ENCODE peak calls at places on chromosomes 12 and 14, in ten cellular contexts. B, U, Q, M, I, F, V, C, X and A are unnamed samples.

GRCh38 chr14:92754956-92755355 is 6.5 kb upstream of the LGMN start:
- DNase-seq in B (no peak), U (no peak), Q (peak; percentile 71), M (no peak), I (no peak), F (no peak), V (no peak), C (no peak), X (no peak), A (no peak)

GRCh38 chr12:25362646-25363045 is 111.9 kb upstream of the KRAS start:
- DNase-seq in B (no peak), U (no peak), Q (no peak), M (no peak), I (no peak), F (no peak), V (no peak), C (no peak), X (no peak), A (no peak)

GRCh38 chr14:61218765-61219164 is 62.4 kb downstream of the TMEM30B start:
- DNase-seq in B (peak; percentile 55), U (no peak), Q (no peak), M (no peak), I (no peak), F (no peak), V (no peak), C (no peak), X (no peak), A (no peak)

GRCh38 chr12:2552000-2552399 is 242.8 kb upstream of the FKBP4 start:
- DNase-seq in B (no peak), U (no peak), Q (no peak), M (no peak), I (no peak), F (no peak), V (no peak), C (no peak), X (no peak), A (no peak)

GRCh38 chr14:101009531-101009930 is 106.0 kb upstream of the RTL1 start:
- DNase-seq in B (no peak), U (no peak), Q (no peak), M (no peak), I (no peak), F (no peak), V (peak; percentile 38), C (peak; percentile 37), X (no peak), A (peak; percentile 6)

GRCh38 chr12:49428652-49429549 is 61.6 kb downstream of the SPATS2 start:
- DNase-seq in B (no peak), U (no peak), Q (no peak), M (peak; percentile 31), I (no peak), F (peak; percentile 37), V (no peak), C (no peak), X (no peak), A (no peak)

GRCh38 chr12:13606290-13606689 is 375.1 kb downstream of the GRIN2B start:
- DNase-seq in B (no peak), U (no peak), Q (no peak), M (no peak), I (no peak), F (no peak), V (no peak), C (no peak), X (no peak), A (no peak)

GRCh38 chr12:51359851-51360250 is 13.4 kb upstream of the CELA1 start:
- DNase-seq in B (no peak), U (no peak), Q (no peak), M (no peak), I (no peak), F (no peak), V (no peak), C (no peak), X (no peak), A (no peak)

DNA sequence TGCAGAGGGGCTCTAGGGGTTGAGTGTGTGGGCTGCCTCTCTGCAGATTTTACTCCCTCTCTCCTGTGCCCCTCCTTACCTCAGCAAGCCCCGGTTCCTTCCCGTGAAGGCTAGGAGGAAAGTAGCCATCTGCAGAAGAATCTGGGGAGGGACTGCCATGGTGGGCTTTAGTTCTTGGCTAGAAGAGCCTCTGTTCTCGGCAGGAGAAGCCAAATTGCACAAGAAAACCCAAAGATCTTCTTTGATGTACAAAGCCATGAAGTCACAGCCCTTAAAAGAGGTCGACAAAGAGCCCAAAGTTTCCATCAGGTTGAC is 23.5 kb downstream of the CKAP4 start:
- DNase-seq in B (no peak), U (no peak), Q (no peak), M (no peak), I (no peak), F (no peak), V (no peak), C (no peak), X (no peak), A (no peak)
- TF ChIP-seq CTCF in B (peak; percentile 8), U (no peak), Q (no peak), M (no peak), I (no peak), F (no peak), V (no peak), C (no peak), X (no peak), A (no peak)

GRCh38 chr14:64745511-64746041 is 41.4 kb downstream of the PLEKHG3 start:
- DNase-seq in B (no peak), U (no peak), Q (peak; percentile 28), M (no peak), I (no peak), F (no peak), V (no peak), C (no peak), X (no peak), A (peak; percentile 45)
- TF ChIP-seq EP300 in B (no peak), U (no peak), Q (no peak), M (no peak), I (no peak), F (no peak), V (no peak), C (no peak), X (no peak), A (no peak)

GRCh38 chr12:124749725-124750124 is 113.9 kb downstream of the SCARB1 start:
- DNase-seq in B (no peak), U (no peak), Q (no peak), M (no peak), I (no peak), F (no peak), V (no peak), C (no peak), X (no peak), A (no peak)

GRCh38 chr12:124751654-124752355 is 111.9 kb downstream of the SCARB1 start:
- DNase-seq in B (no peak), U (no peak), Q (no peak), M (no peak), I (no peak), F (no peak), V (no peak), C (no peak), X (no peak), A (no peak)

GRCh38 chr12:124750149-124750656 is 113.5 kb downstream of the SCARB1 start:
- DNase-seq in B (no peak), U (no peak), Q (no peak), M (no peak), I (no peak), F (no peak), V (no peak), C (no peak), X (no peak), A (no peak)

GRCh38 chr12:124752437-124753229 is 111.0 kb downstream of the SCARB1 start:
- DNase-seq in B (no peak), U (no peak), Q (no peak), M (no peak), I (no peak), F (no peak), V (no peak), C (no peak), X (no peak), A (no peak)

GRCh38 chr12:124750787-124751471 is 112.7 kb downstream of the SCARB1 start:
- DNase-seq in B (no peak), U (no peak), Q (no peak), M (peak; percentile 69), I (no peak), F (peak; percentile 59), V (no peak), C (no peak), X (peak; percentile 23), A (peak; percentile 33)
- TF ChIP-seq CTCF in B (no peak), U (no peak), Q (peak; percentile 77), M (peak; percentile 54), I (no peak), F (peak; percentile 61), V (no peak), C (no peak), X (peak; percentile 75), A (no peak)

DNA sequence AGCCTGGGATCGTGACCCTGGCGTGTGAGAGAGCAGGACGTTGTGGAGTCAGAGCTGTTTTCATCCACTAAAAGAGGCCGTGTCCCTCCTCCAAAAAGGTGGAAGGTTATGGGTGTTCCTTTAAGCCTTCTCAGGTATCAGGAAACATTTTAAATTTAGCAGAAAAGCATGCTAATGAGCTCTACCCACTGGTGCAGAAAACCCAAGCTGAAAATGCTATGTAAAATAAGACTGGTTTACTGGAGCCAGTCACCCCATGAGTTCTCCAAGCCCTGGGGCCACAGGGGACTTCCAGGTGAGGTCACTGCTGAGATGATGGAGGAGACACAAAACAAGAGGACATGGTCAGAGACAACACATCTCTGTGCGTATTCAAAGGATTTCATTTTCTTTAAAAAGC is 14.0 kb downstream of the PRKAB1 start:
- DNase-seq in B (no peak), U (no peak), Q (no peak), M (no peak), I (no peak), F (no peak), V (no peak), C (no peak), X (no peak), A (no peak)
- TF ChIP-seq EP300 in B (no peak), U (no peak), Q (no peak), M (no peak), I (no peak), F (no peak), V (no peak), C (no peak), X (no peak), A (no peak)

DNA sequence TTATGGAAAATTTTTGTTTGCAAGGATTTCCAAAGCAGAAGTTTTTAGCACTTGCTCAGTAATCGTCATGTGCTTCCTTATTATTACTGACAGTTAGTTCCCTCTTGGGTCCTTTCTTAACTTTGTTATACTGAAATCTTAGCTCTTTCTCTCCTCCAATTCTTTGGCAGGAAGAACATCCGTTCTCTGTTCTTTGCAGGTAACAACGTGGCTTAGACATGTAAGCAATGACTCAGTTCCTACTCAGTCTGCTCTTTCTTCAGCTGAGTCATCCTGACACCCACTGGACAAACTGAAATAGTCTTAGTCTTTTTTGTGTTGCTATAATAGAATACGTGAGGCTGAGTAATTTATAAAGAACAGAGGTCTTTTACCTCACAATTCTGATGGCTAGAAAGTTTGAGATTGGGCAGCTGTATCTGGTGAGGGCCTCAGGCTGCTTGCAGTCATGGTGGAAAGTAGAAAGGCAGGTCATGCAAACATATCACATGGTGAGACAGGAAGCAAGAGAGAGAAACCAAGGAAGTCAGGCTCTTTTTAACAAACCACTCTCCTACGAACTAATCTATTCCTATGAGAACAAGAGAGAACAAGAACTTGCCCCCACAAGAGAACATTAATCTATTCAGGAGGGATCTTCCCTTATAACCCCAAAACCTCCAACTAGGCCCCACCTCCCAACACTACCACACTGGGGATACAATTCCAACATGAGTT is 49.2 kb downstream of the TESPA1 start:
- DNase-seq in B (no peak), U (no peak), Q (peak; percentile 2), M (peak; percentile 84), I (no peak), F (peak; percentile 75), V (no peak), C (no peak), X (no peak), A (no peak)
- TF ChIP-seq CTCF in B (no peak), U (no peak), Q (no peak), M (peak; percentile 42), I (no peak), F (peak; percentile 12), V (no peak), C (no peak), X (no peak), A (no peak)